ENCODE peak calls at places on chromosomes 16 and 17, in seven cellular contexts. One of them, this sample, is unnamed.

GRCh38 chr16:22782299-22782698 is 31.7 kb upstream of the HS3ST2 start:
- DNase-seq in astrocyte: no peak
- DNase-seq in AG10803: no peak
- DNase-seq in thoracic aorta: no peak
- DNase-seq in choroid plexus epithelial cell: no peak
- DNase-seq in WTC11: no peak
- DNase-seq in NB4: peak; percentile 52
- DNase-seq in this sample: no peak

GRCh38 chr16:30651124-30652004 is 604 bp downstream of the PRR14 start:
- DNase-seq in thoracic aorta: no peak
- DNase-seq in astrocyte: no peak
- DNase-seq in WTC11: peak; percentile 66
- DNase-seq in choroid plexus epithelial cell: peak; percentile 60
- DNase-seq in NB4: peak; percentile 86
- DNase-seq in AG10803: peak; percentile 69
- DNase-seq in this sample: peak; percentile 78

GRCh38 chr16:4882261-4882632 is 35.0 kb downstream of the UBN1 start:
- DNase-seq in WTC11: no peak
- DNase-seq in NB4: no peak
- DNase-seq in AG10803: peak; percentile 77
- DNase-seq in astrocyte: no peak
- DNase-seq in thoracic aorta: no peak
- DNase-seq in choroid plexus epithelial cell: no peak
- DNase-seq in this sample: no peak

GRCh38 chr16:67364610-67365256 is 28.6 kb downstream of the TPPP3 start:
- DNase-seq in AG10803: no peak
- DNase-seq in astrocyte: no peak
- DNase-seq in WTC11: no peak
- DNase-seq in thoracic aorta: no peak
- DNase-seq in choroid plexus epithelial cell: no peak
- DNase-seq in NB4: no peak
- DNase-seq in this sample: no peak

GRCh38 chr16:29697391-29697790 is 18.4 kb downstream of the QPRT start:
- DNase-seq in WTC11: no peak
- DNase-seq in astrocyte: no peak
- DNase-seq in thoracic aorta: no peak
- DNase-seq in NB4: no peak
- DNase-seq in AG10803: no peak
- DNase-seq in choroid plexus epithelial cell: no peak
- DNase-seq in this sample: no peak

GRCh38 chr16:14337303-14338191 is 266.4 kb downstream of the MRTFB start:
- DNase-seq in NB4: no peak
- DNase-seq in choroid plexus epithelial cell: peak; percentile 44
- DNase-seq in thoracic aorta: no peak
- DNase-seq in AG10803: peak; percentile 51
- DNase-seq in astrocyte: no peak
- DNase-seq in WTC11: no peak
- DNase-seq in this sample: no peak

GRCh38 chr16:17529982-17530760 is 59.4 kb upstream of the XYLT1 start:
- DNase-seq in choroid plexus epithelial cell: no peak
- DNase-seq in thoracic aorta: no peak
- DNase-seq in astrocyte: no peak
- DNase-seq in WTC11: no peak
- DNase-seq in NB4: no peak
- DNase-seq in AG10803: no peak
- DNase-seq in this sample: no peak

GRCh38 chr16:9123401-9123800 is 32.0 kb downstream of the HAPSTR1 start:
- DNase-seq in thoracic aorta: no peak
- DNase-seq in astrocyte: no peak
- DNase-seq in WTC11: no peak
- DNase-seq in choroid plexus epithelial cell: no peak
- DNase-seq in NB4: no peak
- DNase-seq in AG10803: no peak
- DNase-seq in this sample: no peak

GRCh38 chr16:8391219-8391757 is 199.0 kb downstream of the TMEM114 start:
- DNase-seq in choroid plexus epithelial cell: no peak
- DNase-seq in AG10803: no peak
- DNase-seq in WTC11: no peak
- DNase-seq in astrocyte: no peak
- DNase-seq in thoracic aorta: no peak
- DNase-seq in NB4: no peak
- DNase-seq in this sample: no peak

GRCh38 chr17:67608691-67609090 is 109.0 kb upstream of the NOL11 start:
- DNase-seq in astrocyte: peak; percentile 62
- DNase-seq in NB4: no peak
- DNase-seq in WTC11: no peak
- DNase-seq in choroid plexus epithelial cell: peak; percentile 52
- DNase-seq in thoracic aorta: no peak
- DNase-seq in AG10803: peak; percentile 76
- DNase-seq in this sample: no peak

GRCh38 chr16:674968-675883 is at the start of gene RHBDL1:
- DNase-seq in astrocyte: peak; percentile 26
- DNase-seq in WTC11: peak; percentile 60
- DNase-seq in choroid plexus epithelial cell: peak; percentile 64
- DNase-seq in NB4: peak; percentile 49
- DNase-seq in thoracic aorta: no peak
- DNase-seq in AG10803: peak; percentile 29
- DNase-seq in this sample: peak; percentile 45

GRCh38 chr16:17271687-17272086 is 199.1 kb downstream of the XYLT1 start:
- DNase-seq in thoracic aorta: peak; percentile 31
- DNase-seq in NB4: no peak
- DNase-seq in AG10803: no peak
- DNase-seq in choroid plexus epithelial cell: no peak
- DNase-seq in astrocyte: peak; percentile 15
- DNase-seq in WTC11: no peak
- DNase-seq in this sample: no peak

GRCh38 chr16:16175296-16175695 is 48.0 kb downstream of the ABCC6 start:
- DNase-seq in thoracic aorta: no peak
- DNase-seq in AG10803: no peak
- DNase-seq in astrocyte: no peak
- DNase-seq in NB4: no peak
- DNase-seq in WTC11: no peak
- DNase-seq in choroid plexus epithelial cell: no peak
- DNase-seq in this sample: peak; percentile 49

GRCh38 chr17:45110676-45111611 is 21.4 kb downstream of the PLCD3 start:
- DNase-seq in choroid plexus epithelial cell: peak; percentile 44
- DNase-seq in WTC11: no peak
- DNase-seq in AG10803: peak; percentile 74
- DNase-seq in NB4: no peak
- DNase-seq in thoracic aorta: no peak
- DNase-seq in astrocyte: peak; percentile 59
- DNase-seq in this sample: no peak

GRCh38 chr17:50392621-50393020 is 4.7 kb downstream of the LRRC59 start:
- DNase-seq in AG10803: no peak
- DNase-seq in NB4: no peak
- DNase-seq in thoracic aorta: no peak
- DNase-seq in astrocyte: no peak
- DNase-seq in choroid plexus epithelial cell: no peak
- DNase-seq in WTC11: no peak
- DNase-seq in this sample: no peak

GRCh38 chr17:50386451-50386994 is 10.8 kb downstream of the LRRC59 start:
- DNase-seq in WTC11: no peak
- DNase-seq in NB4: no peak
- DNase-seq in thoracic aorta: no peak
- DNase-seq in astrocyte: no peak
- DNase-seq in AG10803: peak; percentile 24
- DNase-seq in choroid plexus epithelial cell: no peak
- DNase-seq in this sample: no peak

GRCh38 chr17:50382931-50383330 is 9.9 kb downstream of the EME1 start:
- DNase-seq in thoracic aorta: no peak
- DNase-seq in choroid plexus epithelial cell: no peak
- DNase-seq in NB4: no peak
- DNase-seq in astrocyte: no peak
- DNase-seq in AG10803: no peak
- DNase-seq in WTC11: no peak
- DNase-seq in this sample: no peak

GRCh38 chr17:50393700-50394099 is 3.6 kb downstream of the LRRC59 start:
- DNase-seq in AG10803: no peak
- DNase-seq in astrocyte: no peak
- DNase-seq in NB4: no peak
- DNase-seq in choroid plexus epithelial cell: no peak
- DNase-seq in WTC11: no peak
- DNase-seq in thoracic aorta: no peak
- DNase-seq in this sample: no peak

GRCh38 chr17:50388728-50389127 is 8.6 kb downstream of the LRRC59 start:
- DNase-seq in astrocyte: no peak
- DNase-seq in NB4: no peak
- DNase-seq in choroid plexus epithelial cell: no peak
- DNase-seq in thoracic aorta: no peak
- DNase-seq in WTC11: no peak
- DNase-seq in AG10803: no peak
- DNase-seq in this sample: no peak
- TF ChIP-seq CTCF in astrocyte: no peak
- TF ChIP-seq CTCF in NB4: no peak
- TF ChIP-seq CTCF in choroid plexus epithelial cell: no peak
- TF ChIP-seq CTCF in thoracic aorta: no peak
- TF ChIP-seq CTCF in WTC11: no peak
- TF ChIP-seq CTCF in AG10803: no peak
- TF ChIP-seq CTCF in this sample: no peak

GRCh38 chr17:29115435-29115834 is 64.8 kb downstream of the MYO18A start:
- DNase-seq in AG10803: no peak
- DNase-seq in WTC11: no peak
- DNase-seq in NB4: no peak
- DNase-seq in choroid plexus epithelial cell: no peak
- DNase-seq in astrocyte: no peak
- DNase-seq in thoracic aorta: no peak
- DNase-seq in this sample: no peak

GRCh38 chr17:29112780-29113295 is 67.4 kb downstream of the MYO18A start:
- DNase-seq in choroid plexus epithelial cell: no peak
- DNase-seq in thoracic aorta: no peak
- DNase-seq in astrocyte: peak; percentile 64
- DNase-seq in NB4: peak; percentile 82
- DNase-seq in AG10803: peak; percentile 69
- DNase-seq in WTC11: no peak
- DNase-seq in this sample: peak; percentile 57

GRCh38 chr17:29114141-29114540 is 66.1 kb downstream of the MYO18A start:
- DNase-seq in NB4: no peak
- DNase-seq in AG10803: no peak
- DNase-seq in choroid plexus epithelial cell: no peak
- DNase-seq in thoracic aorta: no peak
- DNase-seq in WTC11: no peak
- DNase-seq in astrocyte: no peak
- DNase-seq in this sample: no peak

GRCh38 chr17:29111816-29112499 is 68.2 kb downstream of the MYO18A start:
- DNase-seq in AG10803: peak; percentile 65
- DNase-seq in WTC11: peak; percentile 83
- DNase-seq in thoracic aorta: no peak
- DNase-seq in astrocyte: no peak
- DNase-seq in NB4: peak; percentile 87
- DNase-seq in choroid plexus epithelial cell: peak; percentile 74
- DNase-seq in this sample: peak; percentile 87

DNA sequence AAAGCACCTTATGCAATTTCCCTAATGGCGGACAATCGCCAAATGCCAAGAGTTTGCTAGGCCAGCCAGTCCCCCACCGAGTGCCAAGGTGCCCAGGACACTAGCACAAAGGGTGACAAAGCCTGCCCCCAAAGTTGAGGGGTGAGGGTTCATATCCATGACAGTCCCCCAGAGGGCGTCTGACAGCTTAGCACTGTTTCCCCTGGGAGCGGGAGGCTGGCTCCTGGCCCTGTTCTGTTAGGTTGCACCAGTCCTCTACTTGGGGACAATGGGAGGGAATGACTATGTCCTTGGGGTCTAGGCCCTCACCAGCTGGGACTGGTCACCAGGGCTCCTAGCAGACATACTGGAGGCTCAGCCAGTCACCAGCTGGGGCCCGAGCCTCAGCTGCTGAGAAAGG is 66.9 kb downstream of the MYO18A start:
- DNase-seq in AG10803: no peak
- DNase-seq in thoracic aorta: no peak
- DNase-seq in choroid plexus epithelial cell: no peak
- DNase-seq in NB4: peak; percentile 73
- DNase-seq in WTC11: peak; percentile 44
- DNase-seq in astrocyte: no peak
- DNase-seq in this sample: no peak
- TF ChIP-seq CTCF in AG10803: no peak
- TF ChIP-seq CTCF in thoracic aorta: no peak
- TF ChIP-seq CTCF in choroid plexus epithelial cell: no peak
- TF ChIP-seq CTCF in NB4: peak; percentile 44
- TF ChIP-seq CTCF in WTC11: peak; percentile 22
- TF ChIP-seq CTCF in astrocyte: no peak
- TF ChIP-seq CTCF in this sample: no peak

DNA sequence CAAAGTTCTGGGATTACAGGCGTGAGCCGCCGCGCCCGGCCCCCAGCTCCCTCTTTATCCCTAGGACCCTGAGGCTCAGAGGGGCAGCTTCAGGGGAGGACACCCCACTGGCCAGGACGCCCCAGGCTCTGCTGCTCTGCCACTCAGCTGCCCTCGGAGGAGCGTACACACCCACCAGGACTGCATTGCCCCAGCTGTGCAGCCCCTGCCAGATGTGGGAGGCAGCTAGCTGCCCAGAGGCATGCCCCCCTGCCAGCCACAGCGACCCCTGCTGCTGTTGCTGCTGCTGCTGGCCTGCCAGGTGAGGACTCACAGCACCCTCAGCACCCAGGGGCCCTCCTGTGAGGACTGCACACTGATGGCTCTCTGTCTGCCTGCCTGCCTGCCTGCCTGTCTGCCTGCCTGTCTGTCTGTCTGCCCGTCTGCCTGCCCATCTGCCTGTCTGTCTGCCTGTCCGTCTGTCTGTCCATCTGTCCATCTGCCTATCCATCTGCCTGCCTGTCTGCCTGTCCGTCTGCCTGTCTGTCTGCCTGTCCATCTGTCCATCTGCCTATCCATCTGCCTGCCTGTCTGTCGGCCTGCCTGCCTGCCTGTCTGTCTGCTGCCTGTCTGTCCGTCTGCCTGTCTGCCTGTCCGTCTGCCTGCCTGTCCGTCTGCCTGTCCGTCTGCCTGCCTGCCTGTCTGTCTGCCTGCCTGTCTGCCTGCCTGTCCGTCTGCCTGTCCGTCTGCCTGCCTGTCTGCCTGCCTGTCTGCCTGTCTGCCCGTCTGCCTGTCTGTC is 5.0 kb downstream of the GCGR start:
- DNase-seq in WTC11: no peak
- DNase-seq in thoracic aorta: no peak
- DNase-seq in astrocyte: no peak
- DNase-seq in NB4: no peak
- DNase-seq in AG10803: no peak
- DNase-seq in choroid plexus epithelial cell: no peak
- DNase-seq in this sample: no peak
- TF ChIP-seq CTCF in WTC11: no peak
- TF ChIP-seq CTCF in thoracic aorta: no peak
- TF ChIP-seq CTCF in astrocyte: no peak
- TF ChIP-seq CTCF in NB4: no peak
- TF ChIP-seq CTCF in AG10803: no peak
- TF ChIP-seq CTCF in choroid plexus epithelial cell: no peak
- TF ChIP-seq CTCF in this sample: no peak

DNA sequence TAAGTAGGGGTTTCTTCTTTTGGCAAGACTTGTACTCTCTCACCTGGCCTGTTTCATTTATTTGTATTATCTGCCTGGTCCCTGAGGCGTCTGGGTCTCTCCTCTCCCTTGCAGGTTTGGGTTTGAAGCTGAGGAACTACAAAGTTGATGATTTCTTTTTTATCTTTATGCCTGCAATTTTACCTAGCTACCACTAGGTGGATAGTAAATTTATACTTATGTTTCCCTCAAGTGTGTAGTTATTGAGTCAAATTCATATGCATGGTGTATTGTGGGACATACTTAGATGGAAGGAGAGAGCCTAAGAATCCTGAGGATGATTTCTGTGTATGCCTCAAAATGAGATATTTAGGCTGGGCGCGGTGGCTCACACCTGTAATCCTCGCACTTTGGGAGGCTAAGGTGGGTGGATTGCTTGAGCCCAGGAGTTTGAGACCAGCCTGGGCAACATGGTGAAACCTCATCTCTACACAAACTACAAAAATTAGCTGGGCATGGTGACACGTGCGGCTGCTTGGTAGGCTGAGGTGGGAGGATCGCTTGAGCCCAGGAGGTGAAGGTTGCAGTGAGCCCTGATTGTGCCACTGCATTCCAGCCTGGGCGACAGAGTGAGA is 13.6 kb downstream of the TMEM98 start:
- DNase-seq in thoracic aorta: no peak
- DNase-seq in astrocyte: no peak
- DNase-seq in AG10803: no peak
- DNase-seq in WTC11: no peak
- DNase-seq in NB4: no peak
- DNase-seq in choroid plexus epithelial cell: no peak
- DNase-seq in this sample: no peak
- TF ChIP-seq CTCF in thoracic aorta: peak; percentile 24
- TF ChIP-seq CTCF in astrocyte: peak; percentile 28
- TF ChIP-seq CTCF in AG10803: peak; percentile 44
- TF ChIP-seq CTCF in WTC11: peak; percentile 69
- TF ChIP-seq CTCF in NB4: peak; percentile 23
- TF ChIP-seq CTCF in choroid plexus epithelial cell: peak; percentile 40
- TF ChIP-seq CTCF in this sample: peak; percentile 78